ENCODE peak calls at places on chromosomes 2 and 18, in four cellular contexts. One of them, this sample, is unnamed. For H3K36me3, the result is how much of the 10 kb centered on the place peaks cover.

GRCh38 chr18:48939368-48940097 is 11.2 kb downstream of the SMAD7 start:
- DNase-seq in SK-N-MC: no peak
- DNase-seq in MM.1S: no peak
- DNase-seq in hepatocyte: no peak
- DNase-seq in this sample: no peak

GRCh38 chr18:79203017-79203605 is 133.9 kb downstream of the ATP9B start:
- DNase-seq in SK-N-MC: no peak
- DNase-seq in MM.1S: no peak
- DNase-seq in hepatocyte: no peak
- DNase-seq in this sample: no peak

GRCh38 chr2:174607989-174608865 is 10.6 kb upstream of the WIPF1 start:
- DNase-seq in SK-N-MC: no peak
- DNase-seq in MM.1S: peak
- DNase-seq in hepatocyte: no peak
- DNase-seq in this sample: peak

GRCh38 chr18:40624959-40625358 is 1330.1 kb upstream of the PIK3C3 start:
- DNase-seq in SK-N-MC: no peak
- DNase-seq in MM.1S: no peak
- DNase-seq in hepatocyte: no peak
- DNase-seq in this sample: no peak

GRCh38 chr2:210577263-210578071 is 21.1 kb downstream of the CPS1 start:
- DNase-seq in SK-N-MC: peak
- DNase-seq in MM.1S: peak
- DNase-seq in hepatocyte: peak
- DNase-seq in this sample: peak

GRCh38 chr2:69483696-69484095 is 46.5 kb upstream of the NFU1 start:
- DNase-seq in SK-N-MC: no peak
- DNase-seq in MM.1S: no peak
- DNase-seq in hepatocyte: peak
- DNase-seq in this sample: no peak

GRCh38 chr2:20052872-20053281 is 1.4 kb upstream of the LAPTM4A start:
- DNase-seq in SK-N-MC: peak
- DNase-seq in MM.1S: no peak
- DNase-seq in hepatocyte: peak
- DNase-seq in this sample: peak

GRCh38 chr18:13440277-13441248 is 222.0 kb downstream of the LDLRAD4 start:
- DNase-seq in SK-N-MC: no peak
- DNase-seq in MM.1S: no peak
- DNase-seq in hepatocyte: no peak
- DNase-seq in this sample: no peak

GRCh38 chr2:234425923-234426603 is 70.8 kb downstream of the ARL4C start:
- DNase-seq in SK-N-MC: no peak
- DNase-seq in MM.1S: peak
- DNase-seq in hepatocyte: no peak
- DNase-seq in this sample: peak

GRCh38 chr2:65351234-65351947 is 81.0 kb downstream of the SPRED2 start:
- DNase-seq in SK-N-MC: no peak
- DNase-seq in MM.1S: no peak
- DNase-seq in hepatocyte: peak
- DNase-seq in this sample: no peak

GRCh38 chr2:1731963-1732768 is 12.1 kb downstream of the PXDN start:
- DNase-seq in SK-N-MC: no peak
- DNase-seq in MM.1S: no peak
- DNase-seq in hepatocyte: peak
- DNase-seq in this sample: no peak

GRCh38 chr2:164655336-164655735 is 34.1 kb upstream of the GRB14 start:
- DNase-seq in SK-N-MC: no peak
- DNase-seq in MM.1S: no peak
- DNase-seq in hepatocyte: no peak
- DNase-seq in this sample: no peak

GRCh38 chr18:27223570-27224340 is 38.6 kb upstream of the CHST9 start:
- DNase-seq in SK-N-MC: no peak
- DNase-seq in MM.1S: no peak
- DNase-seq in hepatocyte: no peak
- DNase-seq in this sample: no peak

GRCh38 chr2:74876081-74876886 is 42.4 kb downstream of the HK2 start:
- DNase-seq in SK-N-MC: no peak
- DNase-seq in MM.1S: peak
- DNase-seq in hepatocyte: peak
- DNase-seq in this sample: peak

GRCh38 chr2:208101716-208102631 is 22.4 kb downstream of the CRYGD start:
- DNase-seq in SK-N-MC: no peak
- DNase-seq in MM.1S: no peak
- DNase-seq in hepatocyte: peak
- DNase-seq in this sample: no peak

GRCh38 chr2:70514612-70515055 is 39.0 kb downstream of the TGFA start:
- DNase-seq in SK-N-MC: no peak
- DNase-seq in MM.1S: no peak
- DNase-seq in hepatocyte: peak
- DNase-seq in this sample: no peak

GRCh38 chr2:150280255-150280654 is 207.2 kb downstream of the RND3 start:
- DNase-seq in SK-N-MC: no peak
- DNase-seq in MM.1S: no peak
- DNase-seq in hepatocyte: peak
- DNase-seq in this sample: no peak

GRCh38 chr2:201139836-201140599 is 24.1 kb downstream of the CFLAR start:
- DNase-seq in SK-N-MC: no peak
- DNase-seq in MM.1S: no peak
- DNase-seq in hepatocyte: no peak
- DNase-seq in this sample: no peak
- H3K36me3 ChIP-seq in SK-N-MC: under half
- H3K36me3 ChIP-seq in MM.1S: under half
- H3K36me3 ChIP-seq in hepatocyte: under half
- H3K36me3 ChIP-seq in this sample: half or more

DNA sequence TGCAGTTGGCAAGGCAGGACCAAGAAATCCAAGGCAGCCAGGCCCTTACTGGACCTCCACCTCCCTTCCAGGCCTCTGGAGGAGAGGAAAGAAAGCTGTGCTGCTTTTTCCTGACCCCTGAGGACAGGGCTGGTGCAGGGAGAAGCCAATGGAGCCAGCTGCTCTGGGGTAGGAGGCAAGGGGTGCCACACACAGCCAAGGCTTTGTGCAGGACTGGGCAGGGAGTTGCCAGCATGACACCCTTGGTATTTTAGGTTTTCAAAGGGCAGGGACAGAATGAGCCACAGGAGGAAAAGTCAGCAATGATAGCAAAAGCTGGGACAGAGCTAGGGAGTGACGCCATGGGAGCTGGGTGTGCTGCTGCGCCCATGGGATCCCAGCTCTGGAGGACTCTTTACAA is 22.9 kb downstream of the CCT7 start:
- DNase-seq in SK-N-MC: no peak
- DNase-seq in MM.1S: no peak
- DNase-seq in hepatocyte: no peak
- DNase-seq in this sample: no peak
- H3K36me3 ChIP-seq in SK-N-MC: under half
- H3K36me3 ChIP-seq in MM.1S: under half
- H3K36me3 ChIP-seq in hepatocyte: under half
- H3K36me3 ChIP-seq in this sample: under half

DNA sequence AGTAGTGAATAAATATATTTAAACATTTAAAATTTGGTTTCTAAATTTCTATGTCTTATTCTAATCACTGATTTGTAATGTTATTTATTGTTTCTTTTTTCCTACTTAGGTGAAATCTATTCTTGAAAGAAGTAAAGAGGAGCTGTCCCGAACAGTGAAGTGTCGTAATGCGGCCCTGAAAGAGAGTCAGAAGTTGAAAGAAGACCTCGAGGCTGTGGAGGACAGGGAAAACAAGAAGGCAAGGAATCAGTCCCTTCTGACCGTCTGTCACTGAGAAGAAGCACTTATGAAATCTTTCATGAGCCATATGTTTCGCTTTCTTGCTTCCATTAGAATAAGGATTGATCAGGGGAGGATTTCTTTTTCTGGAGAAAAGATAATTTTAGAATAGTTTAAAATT is 78.9 kb downstream of the CCDC150 start:
- DNase-seq in SK-N-MC: no peak
- DNase-seq in MM.1S: no peak
- DNase-seq in hepatocyte: no peak
- DNase-seq in this sample: no peak
- H3K36me3 ChIP-seq in SK-N-MC: under half
- H3K36me3 ChIP-seq in MM.1S: under half
- H3K36me3 ChIP-seq in hepatocyte: under half
- H3K36me3 ChIP-seq in this sample: under half

GRCh38 chr2:127953849-127954248 is 68.1 kb upstream of the AMMECR1L start:
- DNase-seq in SK-N-MC: no peak
- DNase-seq in MM.1S: no peak
- DNase-seq in hepatocyte: no peak
- DNase-seq in this sample: no peak
- H3K36me3 ChIP-seq in SK-N-MC: half or more
- H3K36me3 ChIP-seq in MM.1S: under half
- H3K36me3 ChIP-seq in hepatocyte: under half
- H3K36me3 ChIP-seq in this sample: under half

GRCh38 chr2:233281553-233281952 is 26.1 kb upstream of the SAG start:
- DNase-seq in SK-N-MC: no peak
- DNase-seq in MM.1S: no peak
- DNase-seq in hepatocyte: no peak
- DNase-seq in this sample: no peak

GRCh38 chr2:233278921-233279320 is 27.4 kb downstream of the ATG16L1 start:
- DNase-seq in SK-N-MC: no peak
- DNase-seq in MM.1S: no peak
- DNase-seq in hepatocyte: no peak
- DNase-seq in this sample: no peak

GRCh38 chr2:233280114-233280693 is 27.4 kb upstream of the SAG start:
- DNase-seq in SK-N-MC: no peak
- DNase-seq in MM.1S: no peak
- DNase-seq in hepatocyte: no peak
- DNase-seq in this sample: no peak

GRCh38 chr2:233285921-233286320 is 21.7 kb upstream of the SAG start:
- DNase-seq in SK-N-MC: no peak
- DNase-seq in MM.1S: no peak
- DNase-seq in hepatocyte: no peak
- DNase-seq in this sample: no peak

GRCh38 chr2:233281986-233282603 is 25.5 kb upstream of the SAG start:
- DNase-seq in SK-N-MC: no peak
- DNase-seq in MM.1S: no peak
- DNase-seq in hepatocyte: no peak
- DNase-seq in this sample: no peak
- H3K36me3 ChIP-seq in SK-N-MC: half or more
- H3K36me3 ChIP-seq in MM.1S: under half
- H3K36me3 ChIP-seq in hepatocyte: under half
- H3K36me3 ChIP-seq in this sample: half or more